ENCODE peak calls at places on chromosome 13, in seven cellular contexts. L is heart left ventricle, R is OCI-LY7, Y is Caco-2, M is IMR-90, E is prostate gland, N is BE2C. X is an unnamed sample. For H3K4me1, the result is how much of the 10 kb centered on the place peaks cover.

GRCh38 chr13:73335938-73336337 is 277.1 kb downstream of the KLF5 start:
- DNase-seq in E (no peak), M (no peak), L (no peak), N (no peak), R (no peak), Y (no peak), X (no peak)

GRCh38 chr13:24854311-24854710 is 90.3 kb downstream of the RNF17 start:
- DNase-seq in N (no peak), E (no peak), L (no peak), Y (no peak), M (peak), R (no peak), X (no peak)

GRCh38 chr13:32838985-32839384 is 177.2 kb upstream of the KL start:
- DNase-seq in E (peak), N (no peak), Y (no peak), M (peak), R (peak), L (no peak), X (no peak)

GRCh38 chr13:71249031-71249430 is 618.0 kb downstream of the DACH1 start:
- DNase-seq in M (no peak), E (no peak), L (no peak), Y (no peak), N (no peak), R (no peak), X (no peak)

GRCh38 chr13:25725104-25725503 is 326.7 kb downstream of the SHISA2 start:
- DNase-seq in N (no peak), E (no peak), R (no peak), L (no peak), M (no peak), Y (no peak), X (no peak)

GRCh38 chr13:41563501-41564001 is 106.2 kb downstream of the RGCC start:
- DNase-seq in E (no peak), N (no peak), Y (no peak), R (no peak), L (no peak), M (peak), X (no peak)

GRCh38 chr13:52399037-52399436 is 6.9 kb downstream of the THSD1 start:
- DNase-seq in Y (no peak), M (no peak), L (no peak), E (no peak), R (no peak), N (no peak), X (no peak)

GRCh38 chr13:99517984-99518383 is 16.7 kb downstream of the TM9SF2 start:
- DNase-seq in L (no peak), E (no peak), N (no peak), R (no peak), M (no peak), Y (no peak), X (no peak)

GRCh38 chr13:50358221-50358620 is 343.0 kb downstream of the KCNRG start:
- DNase-seq in M (no peak), L (no peak), N (no peak), E (no peak), R (no peak), Y (no peak), X (no peak)

GRCh38 chr13:68727165-68727564 is 1380.5 kb upstream of the ATXN8OS start:
- DNase-seq in N (no peak), M (peak), R (no peak), L (no peak), Y (no peak), E (no peak), X (no peak)

GRCh38 chr13:59880468-59880867 is 283.3 kb downstream of the DIAPH3 start:
- DNase-seq in Y (no peak), N (no peak), R (no peak), E (no peak), M (peak), L (no peak), X (no peak)

GRCh38 chr13:91141619-91142061 is 205.8 kb upstream of the MIR17HG start:
- DNase-seq in Y (no peak), E (no peak), R (no peak), M (no peak), L (no peak), N (no peak), X (no peak)

GRCh38 chr13:77565635-77566034 is 30.1 kb downstream of the SCEL start:
- DNase-seq in Y (no peak), L (no peak), E (no peak), N (peak), R (peak), M (peak), X (no peak)

GRCh38 chr13:43307921-43308433 is 284.6 kb downstream of the DNAJC15 start:
- DNase-seq in L (peak), M (peak), N (peak), R (peak), Y (peak), E (peak), X (no peak)

GRCh38 chr13:39095500-39095899 is 57.2 kb downstream of the NHLRC3 start:
- DNase-seq in R (no peak), E (no peak), Y (no peak), M (no peak), L (no peak), N (no peak), X (no peak)

GRCh38 chr13:82096256-82096655 is 1755.3 kb upstream of the SPRY2 start:
- DNase-seq in E (no peak), R (no peak), L (no peak), M (no peak), N (no peak), Y (no peak), X (no peak)
- H3K4me1 ChIP-seq in E (under half), R (under half), L (under half), M (under half), N (under half), Y (under half), X (under half)

GRCh38 chr13:89982406-89983085 is 1364.9 kb upstream of the MIR17HG start:
- DNase-seq in R (no peak), N (no peak), Y (no peak), M (no peak), L (no peak), E (no peak), X (no peak)
- H3K4me1 ChIP-seq in R (under half), N (under half), Y (under half), M (under half), L (under half), E (under half), X (under half)

DNA sequence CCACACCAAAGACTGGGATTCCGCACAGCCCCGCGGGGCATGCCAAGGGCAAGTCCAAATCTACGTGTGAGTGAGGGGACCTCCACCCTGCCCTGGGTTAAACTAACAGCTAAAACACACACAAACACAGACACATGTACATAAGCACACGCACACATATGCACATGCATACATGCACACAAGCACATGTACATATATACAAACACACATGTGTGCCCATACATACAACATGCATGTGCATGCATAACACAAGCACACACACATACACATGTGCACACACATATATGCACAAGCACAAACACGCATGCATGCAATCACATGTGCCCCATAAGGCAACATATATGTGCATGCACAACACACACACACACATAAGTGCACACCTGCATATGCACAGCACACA is 136.7 kb downstream of the SOX1 start:
- DNase-seq in Y (no peak), N (no peak), R (no peak), L (no peak), M (no peak), E (no peak), X (no peak)
- H3K4me1 ChIP-seq in Y (under half), N (under half), R (under half), L (under half), M (under half), E (under half), X (under half)

GRCh38 chr13:110237895-110238294 is 69.1 kb downstream of the COL4A1 start:
- DNase-seq in M (no peak), L (no peak), E (no peak), N (no peak), R (no peak), Y (no peak), X (no peak)
- H3K4me1 ChIP-seq in M (under half), L (half or more), E (under half), N (under half), R (under half), Y (under half), X (under half)

GRCh38 chr13:106497079-106497478 is 38.4 kb downstream of the EFNB2 start:
- DNase-seq in E (no peak), M (no peak), Y (no peak), R (no peak), L (no peak), N (no peak), X (no peak)
- H3K4me1 ChIP-seq in E (under half), M (under half), Y (under half), R (under half), L (under half), N (under half), X (under half)

GRCh38 chr13:46179576-46180368 is 2.2 kb downstream of the LCP1 start:
- DNase-seq in E (no peak), L (peak), M (no peak), Y (no peak), R (peak), N (no peak), X (no peak)

GRCh38 chr13:46178821-46179220 is 3.2 kb downstream of the LCP1 start:
- DNase-seq in E (no peak), N (no peak), L (no peak), R (no peak), M (no peak), Y (no peak), X (no peak)

GRCh38 chr13:46178143-46178542 is 3.8 kb downstream of the LCP1 start:
- DNase-seq in E (no peak), L (no peak), R (no peak), M (no peak), N (no peak), Y (no peak), X (no peak)

GRCh38 chr13:46173656-46174055 is 8.3 kb downstream of the LCP1 start:
- DNase-seq in L (no peak), M (no peak), N (no peak), Y (no peak), R (peak), E (no peak), X (no peak)

DNA sequence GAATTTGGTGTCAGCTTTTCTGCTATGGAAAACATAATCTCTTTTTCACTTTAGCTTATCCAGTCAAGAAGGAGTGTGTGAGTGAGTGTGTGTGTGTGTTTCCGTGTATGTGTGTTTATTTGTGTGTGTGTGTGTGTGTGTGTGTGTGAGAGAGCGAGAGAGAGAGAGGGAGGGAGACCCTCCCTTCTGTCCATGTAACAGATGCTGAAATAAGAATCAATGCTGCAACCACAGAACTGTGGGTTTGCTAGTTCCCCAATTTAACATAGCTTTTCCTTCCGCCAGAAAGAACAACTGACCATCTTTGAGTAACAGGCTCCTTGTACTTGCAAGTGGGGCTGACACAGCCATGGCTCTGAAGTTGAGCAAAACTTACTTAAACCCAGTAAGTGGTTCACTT is 5.2 kb downstream of the LCP1 start:
- DNase-seq in E (no peak), N (no peak), Y (no peak), L (no peak), R (peak), M (no peak), X (no peak)
- H3K4me1 ChIP-seq in E (under half), N (under half), Y (under half), L (half or more), R (half or more), M (under half), X (under half)